ENCODE peak calls at places on chromosome 22, in six cellular contexts. I, W, B, A, K and P are unnamed samples.
A peak's percentile ranks its signal among the peaks of the same experiment; 100 is the strongest.

GRCh38 chr22:35476341-35476740 is 64.3 kb upstream of the RASD2 start:
- DNase-seq in B (no peak), A (no peak), W (no peak), K (no peak), I (no peak), P (no peak)

GRCh38 chr22:42131562-42131961 is 952 bp upstream of the CYP2D6 start:
- DNase-seq in A (peak; percentile 28), K (no peak), I (no peak), B (peak; percentile 37), W (no peak), P (no peak)

GRCh38 chr22:17086301-17086700 is 1.5 kb downstream of the IL17RA start:
- DNase-seq in B (no peak), K (no peak), I (no peak), W (no peak), A (no peak), P (no peak)

GRCh38 chr22:35631597-35631996 is 14.5 kb upstream of the MB start:
- DNase-seq in W (peak; percentile 60), K (no peak), A (peak; percentile 92), I (peak; percentile 54), B (peak; percentile 60), P (peak; percentile 65)

GRCh38 chr22:35425971-35426800 is 26.2 kb downstream of the MCM5 start:
- DNase-seq in I (no peak), A (peak; percentile 70), K (no peak), W (no peak), B (no peak), P (no peak)

GRCh38 chr22:39288135-39288898 is 31.1 kb downstream of the RPL3 start:
- DNase-seq in A (no peak), B (no peak), K (no peak), I (no peak), W (no peak), P (no peak)

GRCh38 chr22:17121235-17122195 is at the start of gene TMEM121B:
- DNase-seq in I (peak; percentile 76), A (peak; percentile 98), W (peak; percentile 95), B (no peak), K (no peak), P (no peak)

GRCh38 chr22:27515091-27515523 is 286.4 kb downstream of the MN1 start:
- DNase-seq in A (no peak), I (no peak), B (no peak), K (no peak), W (no peak), P (no peak)

GRCh38 chr22:41650229-41650628 is 29.1 kb downstream of the XRCC6 start:
- DNase-seq in I (no peak), B (no peak), K (no peak), A (no peak), W (no peak), P (no peak)

GRCh38 chr22:38243007-38243775 is 29.6 kb downstream of the TMEM184B start:
- DNase-seq in B (peak; percentile 74), K (no peak), I (no peak), W (no peak), A (no peak), P (no peak)

DNA sequence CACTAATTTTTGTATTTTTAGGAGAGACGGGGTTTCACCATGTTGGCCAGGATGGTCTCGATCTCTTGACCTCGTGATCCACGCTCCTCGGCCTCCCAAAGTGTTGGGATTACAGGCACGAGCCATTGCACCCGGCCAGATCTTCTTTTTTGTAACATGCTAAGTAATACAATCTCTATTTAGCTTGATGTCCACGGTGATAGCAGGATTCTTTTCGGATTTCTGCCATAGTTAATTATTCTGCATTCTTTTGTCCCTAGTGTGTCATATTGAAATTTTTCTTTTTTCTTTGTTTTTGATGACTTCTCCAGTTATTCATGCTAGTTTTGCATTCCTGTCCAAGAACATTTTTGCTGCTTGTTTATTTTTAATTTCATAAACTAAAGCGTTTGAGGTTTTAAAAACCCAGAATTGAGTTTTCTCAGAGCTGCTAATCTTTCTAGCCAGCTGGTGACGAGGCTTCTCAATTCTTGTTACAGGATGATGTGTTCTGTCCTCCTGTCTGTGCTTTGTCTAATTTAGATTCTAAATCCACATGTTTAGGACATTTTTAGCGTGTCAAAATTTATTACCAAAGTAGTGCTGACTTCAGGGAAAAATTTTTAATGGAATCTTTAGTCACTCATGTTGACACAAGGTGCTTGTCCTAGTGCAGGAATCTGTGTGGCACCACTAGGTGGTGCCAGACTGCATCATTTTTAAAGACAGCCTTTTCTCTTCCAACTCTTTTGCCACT is 21.8 kb downstream of the NF2 start:
- DNase-seq in B (peak; percentile 62), K (no peak), A (peak; percentile 61), W (peak; percentile 49), I (peak; percentile 42), P (no peak)
- TF ChIP-seq REST in B (no peak), K (no peak), A (no peak), W (no peak), I (no peak), P (no peak)

GRCh38 chr22:20517422-20517821 is 10.0 kb downstream of the MED15 start:
- DNase-seq in K (no peak), W (no peak), I (peak; percentile 56), A (no peak), B (no peak), P (no peak)

GRCh38 chr22:20522134-20522827 is 14.9 kb downstream of the MED15 start:
- DNase-seq in A (no peak), I (peak; percentile 62), K (no peak), B (no peak), W (no peak), P (no peak)

GRCh38 chr22:20520093-20520511 is 12.7 kb downstream of the MED15 start:
- DNase-seq in B (no peak), I (peak; percentile 66), K (no peak), A (no peak), W (no peak), P (no peak)

GRCh38 chr22:20517841-20518592 is 10.6 kb downstream of the MED15 start:
- DNase-seq in A (no peak), B (no peak), I (peak; percentile 70), K (no peak), W (no peak), P (no peak)

GRCh38 chr22:20519558-20519957 is 12.1 kb downstream of the MED15 start:
- DNase-seq in K (no peak), W (no peak), B (no peak), I (no peak), A (no peak), P (no peak)
- H3K79me2 ChIP-seq in K (peaks cover 71% of the 10 kb centered on the region), W (peaks cover 100% of the 10 kb centered on the region), B (peaks cover 80% of the 10 kb centered on the region), I (peaks cover 88% of the 10 kb centered on the region), A (peaks cover 96% of the 10 kb centered on the region), P (peaks cover 94% of the 10 kb centered on the region)

GRCh38 chr22:40498454-40499186 is 128.2 kb downstream of the SGSM3 start:
- DNase-seq in A (peak; percentile 36), B (peak; percentile 99), I (no peak), W (no peak), K (no peak), P (peak; percentile 91)

GRCh38 chr22:40502919-40503318 is 132.5 kb downstream of the SGSM3 start:
- DNase-seq in K (no peak), I (no peak), W (no peak), A (no peak), B (no peak), P (no peak)

GRCh38 chr22:40504285-40505249 is 132.0 kb downstream of the MRTFA start:
- DNase-seq in A (no peak), B (no peak), K (no peak), I (no peak), W (no peak), P (no peak)

DNA sequence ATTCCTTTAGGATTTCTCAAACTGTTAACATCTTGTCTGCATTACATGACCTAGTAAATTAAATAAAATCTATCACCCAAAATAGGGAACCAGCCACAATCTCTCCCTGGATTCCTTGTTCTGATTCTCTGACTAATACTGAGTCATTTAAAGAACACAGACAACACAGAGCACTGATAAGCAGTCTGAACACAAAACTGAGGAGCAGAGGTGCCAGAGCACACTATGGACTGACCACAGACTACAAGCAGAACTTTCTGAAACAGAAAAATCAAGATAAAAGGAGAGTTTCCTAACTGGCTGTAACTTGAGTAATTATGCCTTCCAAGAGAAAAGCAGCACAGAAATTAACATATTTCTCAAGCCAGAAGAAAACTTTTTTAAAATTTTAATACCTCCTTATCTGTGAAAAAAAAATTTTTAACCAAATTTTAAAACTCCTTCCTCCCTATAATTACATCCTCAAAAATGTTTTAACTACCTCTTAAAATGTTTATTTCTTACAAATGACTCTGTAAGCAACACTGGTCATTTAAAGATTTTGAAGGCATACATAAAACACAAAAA is 128.9 kb downstream of the SGSM3 start:
- DNase-seq in B (peak; percentile 84), W (peak; percentile 14), K (peak; percentile 55), A (no peak), I (peak; percentile 33), P (peak; percentile 79)
- TF ChIP-seq REST in B (no peak), W (no peak), K (no peak), A (no peak), I (no peak), P (no peak)

DNA sequence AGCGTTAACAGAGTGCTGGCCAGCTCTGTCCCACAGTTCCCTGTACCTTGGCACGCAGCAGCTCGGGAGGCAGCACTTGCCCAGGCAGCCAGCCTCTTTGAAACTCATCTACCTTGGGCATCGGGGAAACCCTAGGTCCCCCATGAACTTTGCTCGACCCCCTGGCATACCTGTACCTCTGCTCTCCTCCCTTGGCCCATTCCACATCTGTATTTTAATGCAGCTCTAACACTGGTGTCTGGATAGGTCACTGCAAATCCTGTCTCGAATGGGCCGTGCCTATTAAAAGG is 304.1 kb downstream of the TBC1D22A start:
- DNase-seq in W (no peak), A (no peak), K (no peak), I (no peak), B (no peak), P (no peak)
- H3K79me2 ChIP-seq in W (no peaks in the 10 kb centered on the region), A (no peaks in the 10 kb centered on the region), K (no peaks in the 10 kb centered on the region), I (no peaks in the 10 kb centered on the region), B (no peaks in the 10 kb centered on the region), P (no peaks in the 10 kb centered on the region)

DNA sequence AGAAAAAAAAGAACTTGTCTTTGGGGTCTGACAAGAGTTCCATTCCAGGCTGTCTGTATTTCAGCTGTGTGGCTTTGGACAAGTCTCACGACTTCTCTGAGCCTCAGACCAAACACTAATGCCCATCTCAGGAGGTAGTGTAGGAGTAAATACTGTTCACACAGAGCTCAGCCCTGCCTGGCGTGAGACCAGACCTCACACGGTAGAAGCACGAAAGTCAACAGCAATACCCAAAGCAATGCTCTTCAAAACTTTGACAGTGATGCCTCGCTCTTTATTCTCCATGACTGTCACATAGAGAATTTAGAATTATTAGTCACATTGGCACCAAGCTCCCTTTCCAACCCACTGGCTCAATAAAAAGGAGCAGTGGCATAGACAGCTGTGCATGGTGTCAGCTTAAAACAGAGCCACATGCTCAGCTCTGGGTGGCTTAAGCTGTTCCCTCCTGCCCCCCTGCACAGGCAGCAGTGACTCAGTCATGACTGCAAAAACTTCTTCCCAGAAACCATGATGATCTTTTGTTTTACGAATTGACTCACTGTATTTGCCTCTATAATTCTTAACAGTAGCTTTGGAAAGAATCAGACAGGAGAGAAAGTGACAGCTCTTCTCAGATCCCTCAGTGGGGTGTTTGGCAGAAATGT is 74.0 kb upstream of the PHF21B start:
- DNase-seq in K (no peak), B (no peak), W (no peak), A (no peak), I (no peak), P (no peak)
- TF ChIP-seq REST in K (no peak), B (no peak), W (no peak), A (no peak), I (no peak), P (no peak)